ENCODE peak calls at places on chromosomes 1 and 21, in four cellular contexts. One of them, this sample, is unnamed.

GRCh38 chr1:168087696-168088095 is 49.0 kb downstream of the GPR161 start:
- DNase-seq in adrenal gland: no peak
- DNase-seq in brain microvascular endothelial cell: no peak
- DNase-seq in GM12864: no peak
- DNase-seq in this sample: no peak

GRCh38 chr1:162391790-162392563 is 10.4 kb downstream of the C1orf226 start:
- DNase-seq in adrenal gland: no peak
- DNase-seq in brain microvascular endothelial cell: peak; percentile 35
- DNase-seq in GM12864: no peak
- DNase-seq in this sample: no peak

GRCh38 chr1:94669213-94669612 is 127.7 kb upstream of the F3 start:
- DNase-seq in adrenal gland: no peak
- DNase-seq in brain microvascular endothelial cell: no peak
- DNase-seq in GM12864: no peak
- DNase-seq in this sample: no peak

GRCh38 chr21:32240708-32241433 is 38.0 kb downstream of the MIS18A start:
- DNase-seq in adrenal gland: no peak
- DNase-seq in brain microvascular endothelial cell: no peak
- DNase-seq in GM12864: no peak
- DNase-seq in this sample: no peak

GRCh38 chr1:51924455-51924854 is 45.9 kb upstream of the NRDC start:
- DNase-seq in adrenal gland: no peak
- DNase-seq in brain microvascular endothelial cell: peak; percentile 56
- DNase-seq in GM12864: no peak
- DNase-seq in this sample: no peak

GRCh38 chr1:2528966-2529750 is 905 bp downstream of the HES5 start:
- DNase-seq in adrenal gland: no peak
- DNase-seq in brain microvascular endothelial cell: no peak
- DNase-seq in GM12864: no peak
- DNase-seq in this sample: peak; percentile 50

GRCh38 chr1:39737546-39738169 is 1.0 kb upstream of the PPIE start:
- DNase-seq in adrenal gland: no peak
- DNase-seq in brain microvascular endothelial cell: peak; percentile 96
- DNase-seq in GM12864: no peak
- DNase-seq in this sample: peak; percentile 43

GRCh38 chr1:10733967-10734366 is 62.5 kb downstream of the CASZ1 start:
- DNase-seq in adrenal gland: no peak
- DNase-seq in brain microvascular endothelial cell: no peak
- DNase-seq in GM12864: no peak
- DNase-seq in this sample: no peak

GRCh38 chr1:9317591-9318331 is 25.1 kb downstream of the SPSB1 start:
- DNase-seq in adrenal gland: no peak
- DNase-seq in brain microvascular endothelial cell: no peak
- DNase-seq in GM12864: no peak
- DNase-seq in this sample: no peak

GRCh38 chr21:35390013-35390776 is 341.1 kb upstream of the RUNX1 start:
- DNase-seq in adrenal gland: no peak
- DNase-seq in brain microvascular endothelial cell: peak; percentile 33
- DNase-seq in GM12864: no peak
- DNase-seq in this sample: no peak

GRCh38 chr1:26861889-26862371 is 1.0 kb upstream of the SFN start:
- DNase-seq in adrenal gland: no peak
- DNase-seq in brain microvascular endothelial cell: no peak
- DNase-seq in GM12864: no peak
- DNase-seq in this sample: no peak

GRCh38 chr1:116990612-116991151 is 10.9 kb upstream of the CD101 start:
- DNase-seq in adrenal gland: peak; percentile 79
- DNase-seq in brain microvascular endothelial cell: peak; percentile 94
- DNase-seq in GM12864: no peak
- DNase-seq in this sample: no peak

GRCh38 chr1:24928631-24929090 is 1.4 kb downstream of the RUNX3 start:
- DNase-seq in adrenal gland: no peak
- DNase-seq in brain microvascular endothelial cell: no peak
- DNase-seq in GM12864: no peak
- DNase-seq in this sample: no peak

GRCh38 chr1:54594463-54594862 is 28.9 kb downstream of the FAM151A start:
- DNase-seq in adrenal gland: no peak
- DNase-seq in brain microvascular endothelial cell: no peak
- DNase-seq in GM12864: no peak
- DNase-seq in this sample: no peak

GRCh38 chr1:59044535-59045121 is 252.3 kb upstream of the FGGY start:
- DNase-seq in adrenal gland: no peak
- DNase-seq in brain microvascular endothelial cell: no peak
- DNase-seq in GM12864: no peak
- DNase-seq in this sample: no peak

GRCh38 chr21:37565530-37566223 is 199.1 kb downstream of the DYRK1A start:
- DNase-seq in adrenal gland: no peak
- DNase-seq in brain microvascular endothelial cell: no peak
- DNase-seq in GM12864: no peak
- DNase-seq in this sample: no peak

GRCh38 chr1:92087542-92087941 is 7.4 kb downstream of the BTBD8 start:
- DNase-seq in adrenal gland: no peak
- DNase-seq in brain microvascular endothelial cell: peak; percentile 30
- DNase-seq in GM12864: no peak
- DNase-seq in this sample: no peak

GRCh38 chr1:205318231-205318991 is 3.1 kb downstream of the NUAK2 start:
- DNase-seq in adrenal gland: no peak
- DNase-seq in brain microvascular endothelial cell: no peak
- DNase-seq in GM12864: no peak
- DNase-seq in this sample: no peak

GRCh38 chr1:60924964-60925798 is 157.2 kb upstream of the NFIA start:
- DNase-seq in adrenal gland: no peak
- DNase-seq in brain microvascular endothelial cell: no peak
- DNase-seq in GM12864: no peak
- DNase-seq in this sample: no peak

GRCh38 chr1:152356736-152357135 is 3.1 kb downstream of the FLG2 start:
- DNase-seq in adrenal gland: no peak
- DNase-seq in brain microvascular endothelial cell: no peak
- DNase-seq in GM12864: no peak
- DNase-seq in this sample: no peak

GRCh38 chr1:71593523-71593922 is 512.7 kb upstream of the ZRANB2 start:
- DNase-seq in adrenal gland: no peak
- DNase-seq in brain microvascular endothelial cell: no peak
- DNase-seq in GM12864: no peak
- DNase-seq in this sample: no peak
- TF ChIP-seq CTCF in adrenal gland: no peak
- TF ChIP-seq CTCF in brain microvascular endothelial cell: peak; percentile 45
- TF ChIP-seq CTCF in GM12864: no peak
- TF ChIP-seq CTCF in this sample: no peak

GRCh38 chr1:33009561-33009960 is 27.1 kb downstream of the AK2 start:
- DNase-seq in adrenal gland: no peak
- DNase-seq in brain microvascular endothelial cell: no peak
- DNase-seq in GM12864: no peak
- DNase-seq in this sample: no peak

GRCh38 chr1:33005117-33005811 is 31.4 kb downstream of the AK2 start:
- DNase-seq in adrenal gland: no peak
- DNase-seq in brain microvascular endothelial cell: no peak
- DNase-seq in GM12864: no peak
- DNase-seq in this sample: no peak

GRCh38 chr1:33005812-33006465 is 30.7 kb downstream of the AK2 start:
- DNase-seq in adrenal gland: no peak
- DNase-seq in brain microvascular endothelial cell: peak; percentile 55
- DNase-seq in GM12864: no peak
- DNase-seq in this sample: no peak

GRCh38 chr1:33008051-33008914 is 28.4 kb downstream of the AK2 start:
- DNase-seq in adrenal gland: no peak
- DNase-seq in brain microvascular endothelial cell: no peak
- DNase-seq in GM12864: no peak
- DNase-seq in this sample: no peak

GRCh38 chr1:33007190-33008050 is 29.3 kb downstream of the AK2 start:
- DNase-seq in adrenal gland: peak; percentile 79
- DNase-seq in brain microvascular endothelial cell: peak; percentile 95
- DNase-seq in GM12864: no peak
- DNase-seq in this sample: no peak
- TF ChIP-seq CTCF in adrenal gland: peak; percentile 42
- TF ChIP-seq CTCF in brain microvascular endothelial cell: peak; percentile 84
- TF ChIP-seq CTCF in GM12864: peak; percentile 25
- TF ChIP-seq CTCF in this sample: no peak

GRCh38 chr1:223161321-223161720 is 18.3 kb upstream of the TLR5 start:
- DNase-seq in adrenal gland: no peak
- DNase-seq in brain microvascular endothelial cell: no peak
- DNase-seq in GM12864: no peak
- DNase-seq in this sample: no peak
- TF ChIP-seq CTCF in adrenal gland: no peak
- TF ChIP-seq CTCF in brain microvascular endothelial cell: no peak
- TF ChIP-seq CTCF in GM12864: peak; percentile 7
- TF ChIP-seq CTCF in this sample: no peak

GRCh38 chr1:14608308-14608707 is 9.8 kb downstream of the KAZN start:
- DNase-seq in adrenal gland: no peak
- DNase-seq in brain microvascular endothelial cell: no peak
- DNase-seq in GM12864: no peak
- DNase-seq in this sample: no peak

GRCh38 chr1:14607295-14607694 is 8.8 kb downstream of the KAZN start:
- DNase-seq in adrenal gland: no peak
- DNase-seq in brain microvascular endothelial cell: no peak
- DNase-seq in GM12864: no peak
- DNase-seq in this sample: no peak

GRCh38 chr1:14604414-14604813 is 5.9 kb downstream of the KAZN start:
- DNase-seq in adrenal gland: no peak
- DNase-seq in brain microvascular endothelial cell: no peak
- DNase-seq in GM12864: no peak
- DNase-seq in this sample: no peak

GRCh38 chr1:14605945-14606344 is 7.5 kb downstream of the KAZN start:
- DNase-seq in adrenal gland: no peak
- DNase-seq in brain microvascular endothelial cell: no peak
- DNase-seq in GM12864: no peak
- DNase-seq in this sample: no peak

GRCh38 chr1:14606632-14607031 is 8.1 kb downstream of the KAZN start:
- DNase-seq in adrenal gland: no peak
- DNase-seq in brain microvascular endothelial cell: no peak
- DNase-seq in GM12864: no peak
- DNase-seq in this sample: no peak
- TF ChIP-seq CTCF in adrenal gland: no peak
- TF ChIP-seq CTCF in brain microvascular endothelial cell: no peak
- TF ChIP-seq CTCF in GM12864: peak; percentile 43
- TF ChIP-seq CTCF in this sample: no peak

GRCh38 chr1:76142771-76143540 is 68.4 kb downstream of the ST6GALNAC3 start:
- DNase-seq in adrenal gland: no peak
- DNase-seq in brain microvascular endothelial cell: no peak
- DNase-seq in GM12864: no peak
- DNase-seq in this sample: no peak

GRCh38 chr1:76141898-76142297 is 67.4 kb downstream of the ST6GALNAC3 start:
- DNase-seq in adrenal gland: no peak
- DNase-seq in brain microvascular endothelial cell: no peak
- DNase-seq in GM12864: no peak
- DNase-seq in this sample: no peak

GRCh38 chr1:76137746-76138145 is 63.2 kb downstream of the ST6GALNAC3 start:
- DNase-seq in adrenal gland: no peak
- DNase-seq in brain microvascular endothelial cell: no peak
- DNase-seq in GM12864: no peak
- DNase-seq in this sample: no peak

GRCh38 chr1:76138217-76138616 is 63.7 kb downstream of the ST6GALNAC3 start:
- DNase-seq in adrenal gland: no peak
- DNase-seq in brain microvascular endothelial cell: no peak
- DNase-seq in GM12864: no peak
- DNase-seq in this sample: no peak

DNA sequence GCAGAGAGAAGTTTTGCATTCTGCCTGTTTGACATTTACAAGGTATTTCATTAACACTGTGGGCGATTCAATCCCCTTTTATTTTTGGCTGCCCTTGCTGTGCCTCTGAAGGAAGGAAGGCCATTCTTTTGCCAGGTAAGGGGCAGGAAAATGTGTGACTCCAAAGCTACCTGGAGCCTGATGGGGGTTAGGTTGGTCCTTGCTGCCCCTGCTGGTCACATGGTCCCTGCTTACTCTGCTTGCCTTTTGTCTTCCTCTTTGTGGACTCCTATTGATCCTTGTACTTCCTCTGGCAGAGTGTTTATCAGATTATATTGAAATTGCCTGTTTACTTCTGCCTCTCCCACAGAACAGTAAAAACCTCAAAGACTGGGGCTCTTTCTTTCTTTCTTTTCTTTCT is 65.7 kb downstream of the ST6GALNAC3 start:
- DNase-seq in adrenal gland: no peak
- DNase-seq in brain microvascular endothelial cell: no peak
- DNase-seq in GM12864: no peak
- DNase-seq in this sample: no peak
- TF ChIP-seq CTCF in adrenal gland: no peak
- TF ChIP-seq CTCF in brain microvascular endothelial cell: peak; percentile 24
- TF ChIP-seq CTCF in GM12864: peak; percentile 7
- TF ChIP-seq CTCF in this sample: no peak

GRCh38 chr1:198056255-198056654 is 100.5 kb upstream of the NEK7 start:
- DNase-seq in adrenal gland: no peak
- DNase-seq in brain microvascular endothelial cell: no peak
- DNase-seq in GM12864: no peak
- DNase-seq in this sample: no peak
- TF ChIP-seq CTCF in adrenal gland: no peak
- TF ChIP-seq CTCF in brain microvascular endothelial cell: peak; percentile 51
- TF ChIP-seq CTCF in GM12864: peak; percentile 68
- TF ChIP-seq CTCF in this sample: no peak